ENCODE peak calls at places on chromosome 12, in seven cellular contexts. One of them, this sample, is unnamed.

GRCh38 chr12:122079038-122079531 is 529 bp downstream of the MLXIP start:
- DNase-seq in mammary epithelial cell: peak
- DNase-seq in lung: no peak
- DNase-seq in glutamatergic neuron: no peak
- DNase-seq in endothelial cell: peak
- DNase-seq in AG09309: no peak
- DNase-seq in activated CD8-positive, alpha-beta T cell treated with anti-CD3 and anti-CD28 coated beads for 36 hours: peak
- DNase-seq in this sample: no peak

GRCh38 chr12:67996347-67996746 is 7.1 kb downstream of the IFNG-AS1 start:
- DNase-seq in glutamatergic neuron: no peak
- DNase-seq in mammary epithelial cell: no peak
- DNase-seq in activated CD8-positive, alpha-beta T cell treated with anti-CD3 and anti-CD28 coated beads for 36 hours: no peak
- DNase-seq in lung: no peak
- DNase-seq in endothelial cell: no peak
- DNase-seq in AG09309: no peak
- DNase-seq in this sample: no peak

GRCh38 chr12:111084172-111084571 is 163.8 kb upstream of the MYL2 start:
- DNase-seq in mammary epithelial cell: no peak
- DNase-seq in lung: no peak
- DNase-seq in AG09309: no peak
- DNase-seq in glutamatergic neuron: no peak
- DNase-seq in activated CD8-positive, alpha-beta T cell treated with anti-CD3 and anti-CD28 coated beads for 36 hours: no peak
- DNase-seq in endothelial cell: no peak
- DNase-seq in this sample: no peak

GRCh38 chr12:117466677-117467362 is 105.4 kb upstream of the NOS1 start:
- DNase-seq in endothelial cell: no peak
- DNase-seq in activated CD8-positive, alpha-beta T cell treated with anti-CD3 and anti-CD28 coated beads for 36 hours: no peak
- DNase-seq in AG09309: no peak
- DNase-seq in glutamatergic neuron: peak
- DNase-seq in lung: no peak
- DNase-seq in mammary epithelial cell: no peak
- DNase-seq in this sample: no peak

GRCh38 chr12:26123482-26123980 is 1.3 kb downstream of the BHLHE41 start:
- DNase-seq in glutamatergic neuron: no peak
- DNase-seq in AG09309: no peak
- DNase-seq in endothelial cell: no peak
- DNase-seq in activated CD8-positive, alpha-beta T cell treated with anti-CD3 and anti-CD28 coated beads for 36 hours: no peak
- DNase-seq in mammary epithelial cell: no peak
- DNase-seq in lung: no peak
- DNase-seq in this sample: no peak

GRCh38 chr12:256225-256624 is 6.4 kb downstream of the SLC6A13 start:
- DNase-seq in activated CD8-positive, alpha-beta T cell treated with anti-CD3 and anti-CD28 coated beads for 36 hours: no peak
- DNase-seq in lung: no peak
- DNase-seq in AG09309: no peak
- DNase-seq in endothelial cell: no peak
- DNase-seq in glutamatergic neuron: no peak
- DNase-seq in mammary epithelial cell: no peak
- DNase-seq in this sample: no peak

GRCh38 chr12:132356686-132357622 is 27.6 kb upstream of the GALNT9 start:
- DNase-seq in mammary epithelial cell: peak
- DNase-seq in lung: no peak
- DNase-seq in AG09309: peak
- DNase-seq in endothelial cell: peak
- DNase-seq in activated CD8-positive, alpha-beta T cell treated with anti-CD3 and anti-CD28 coated beads for 36 hours: peak
- DNase-seq in glutamatergic neuron: peak
- DNase-seq in this sample: no peak

GRCh38 chr12:65308601-65309071 is 30.2 kb downstream of the MSRB3 start:
- DNase-seq in glutamatergic neuron: no peak
- DNase-seq in lung: no peak
- DNase-seq in AG09309: peak
- DNase-seq in endothelial cell: no peak
- DNase-seq in mammary epithelial cell: peak
- DNase-seq in activated CD8-positive, alpha-beta T cell treated with anti-CD3 and anti-CD28 coated beads for 36 hours: no peak
- DNase-seq in this sample: no peak

GRCh38 chr12:52132754-52133161 is 53.3 kb downstream of the SMIM41 start:
- DNase-seq in lung: no peak
- DNase-seq in AG09309: peak
- DNase-seq in activated CD8-positive, alpha-beta T cell treated with anti-CD3 and anti-CD28 coated beads for 36 hours: no peak
- DNase-seq in endothelial cell: no peak
- DNase-seq in glutamatergic neuron: no peak
- DNase-seq in mammary epithelial cell: no peak
- DNase-seq in this sample: no peak

GRCh38 chr12:33593753-33594152 is 154.1 kb upstream of the SYT10 start:
- DNase-seq in activated CD8-positive, alpha-beta T cell treated with anti-CD3 and anti-CD28 coated beads for 36 hours: no peak
- DNase-seq in lung: no peak
- DNase-seq in endothelial cell: no peak
- DNase-seq in AG09309: no peak
- DNase-seq in mammary epithelial cell: no peak
- DNase-seq in glutamatergic neuron: no peak
- DNase-seq in this sample: no peak

DNA sequence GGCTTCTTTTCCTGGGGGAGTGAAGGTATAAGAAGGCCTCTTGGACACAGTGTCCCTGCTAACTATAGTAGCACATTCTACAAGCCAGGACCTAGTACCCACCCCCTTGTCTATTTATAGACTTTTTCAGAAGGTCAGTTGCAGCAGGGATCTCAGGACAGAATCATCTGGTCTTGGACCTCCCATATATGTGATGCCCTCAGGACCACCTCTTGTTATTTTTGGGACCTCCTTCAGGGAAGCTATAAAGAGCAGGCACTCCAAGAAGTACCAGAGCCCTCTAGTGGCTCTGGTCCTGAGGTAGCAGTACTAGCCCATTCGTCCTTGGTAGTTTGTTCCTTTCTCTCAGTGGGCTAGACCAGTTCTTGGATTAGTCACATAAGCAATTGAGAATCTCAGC is 4.3 kb downstream of the COQ10A start:
- DNase-seq in lung: no peak
- DNase-seq in mammary epithelial cell: peak
- DNase-seq in endothelial cell: no peak
- DNase-seq in glutamatergic neuron: no peak
- DNase-seq in activated CD8-positive, alpha-beta T cell treated with anti-CD3 and anti-CD28 coated beads for 36 hours: no peak
- DNase-seq in AG09309: no peak
- DNase-seq in this sample: no peak
- TF ChIP-seq CTCF in lung: no peak
- TF ChIP-seq CTCF in mammary epithelial cell: peak
- TF ChIP-seq CTCF in endothelial cell: no peak
- TF ChIP-seq CTCF in glutamatergic neuron: no peak
- TF ChIP-seq CTCF in activated CD8-positive, alpha-beta T cell treated with anti-CD3 and anti-CD28 coated beads for 36 hours: no peak
- TF ChIP-seq CTCF in AG09309: peak
- TF ChIP-seq CTCF in this sample: peak

DNA sequence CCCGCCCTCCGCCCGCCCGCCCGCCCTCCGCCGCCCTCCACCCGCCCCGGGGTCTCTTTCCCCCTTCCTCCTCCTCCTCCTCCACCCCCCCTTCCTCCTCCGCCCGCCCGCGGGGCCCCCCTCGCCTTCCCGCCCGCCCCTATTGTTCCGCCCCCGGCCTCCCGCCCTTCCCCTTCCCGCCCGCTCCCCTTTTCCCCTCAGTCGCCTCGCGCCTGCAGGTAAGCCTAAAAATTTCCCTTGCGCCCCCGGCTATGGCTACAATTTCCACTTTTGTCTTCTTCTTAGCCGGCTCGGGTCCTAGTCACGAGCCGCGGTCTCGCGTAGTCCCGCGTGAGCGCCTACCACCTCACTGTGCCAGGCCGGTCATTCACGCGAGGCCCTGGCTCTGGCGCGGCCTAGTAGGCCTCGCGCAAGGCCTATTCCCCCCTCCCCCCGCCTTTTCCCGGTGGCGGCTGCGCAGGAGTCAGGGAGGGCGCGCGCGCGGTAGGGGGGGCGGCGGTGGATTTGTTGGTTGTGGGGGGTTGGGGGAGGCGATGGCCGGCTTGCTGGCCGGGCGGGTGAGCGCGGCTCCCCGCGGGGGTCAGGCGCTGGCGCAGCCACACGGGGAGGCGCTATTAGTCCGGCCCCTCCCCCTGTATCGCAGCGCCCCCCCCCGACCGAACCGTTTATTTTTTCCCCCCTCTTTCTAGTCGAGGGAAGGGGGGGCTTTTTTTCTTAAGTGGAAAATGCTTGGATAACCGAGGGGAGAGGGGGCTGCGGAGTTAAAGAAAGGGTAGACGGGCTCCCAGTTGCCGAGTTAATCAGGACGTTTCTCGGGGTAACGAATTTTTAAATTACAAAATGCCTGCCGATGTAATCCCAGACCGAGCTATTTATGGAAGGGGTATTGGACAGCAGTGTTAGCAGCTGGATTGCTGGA is 516 bp downstream of the PCBP2 start:
- DNase-seq in mammary epithelial cell: peak
- DNase-seq in AG09309: peak
- DNase-seq in endothelial cell: peak
- DNase-seq in activated CD8-positive, alpha-beta T cell treated with anti-CD3 and anti-CD28 coated beads for 36 hours: peak
- DNase-seq in glutamatergic neuron: peak
- DNase-seq in lung: peak
- DNase-seq in this sample: peak
- TF ChIP-seq CTCF in mammary epithelial cell: no peak
- TF ChIP-seq CTCF in AG09309: peak
- TF ChIP-seq CTCF in endothelial cell: no peak
- TF ChIP-seq CTCF in activated CD8-positive, alpha-beta T cell treated with anti-CD3 and anti-CD28 coated beads for 36 hours: peak
- TF ChIP-seq CTCF in glutamatergic neuron: peak
- TF ChIP-seq CTCF in lung: no peak
- TF ChIP-seq CTCF in this sample: peak

DNA sequence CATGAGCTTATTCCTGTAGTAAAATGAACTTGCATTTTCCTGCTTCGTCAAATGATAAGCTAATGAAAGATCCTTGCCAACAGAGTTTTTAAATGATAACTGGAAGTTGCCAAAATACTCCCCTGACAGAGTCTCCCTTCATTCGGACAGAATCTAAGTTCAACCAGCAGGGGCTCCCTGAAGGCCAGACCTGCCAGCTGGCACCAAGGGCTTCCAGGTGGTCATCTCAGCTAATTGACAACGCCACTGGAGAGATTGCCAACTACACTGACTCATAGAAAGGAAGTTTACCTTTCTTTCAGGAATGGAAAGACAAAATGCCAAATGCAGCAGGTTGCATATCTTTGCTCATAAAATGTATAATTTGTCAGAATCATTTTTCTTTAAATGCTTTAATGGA is 462.8 kb downstream of the GXYLT1 start:
- DNase-seq in lung: no peak
- DNase-seq in activated CD8-positive, alpha-beta T cell treated with anti-CD3 and anti-CD28 coated beads for 36 hours: no peak
- DNase-seq in mammary epithelial cell: no peak
- DNase-seq in AG09309: no peak
- DNase-seq in endothelial cell: no peak
- DNase-seq in glutamatergic neuron: peak
- DNase-seq in this sample: no peak
- TF ChIP-seq CTCF in lung: no peak
- TF ChIP-seq CTCF in activated CD8-positive, alpha-beta T cell treated with anti-CD3 and anti-CD28 coated beads for 36 hours: no peak
- TF ChIP-seq CTCF in mammary epithelial cell: no peak
- TF ChIP-seq CTCF in AG09309: no peak
- TF ChIP-seq CTCF in endothelial cell: no peak
- TF ChIP-seq CTCF in glutamatergic neuron: no peak
- TF ChIP-seq CTCF in this sample: no peak

GRCh38 chr12:92094751-92095161 is 50.9 kb downstream of the BTG1 start:
- DNase-seq in mammary epithelial cell: no peak
- DNase-seq in activated CD8-positive, alpha-beta T cell treated with anti-CD3 and anti-CD28 coated beads for 36 hours: no peak
- DNase-seq in endothelial cell: no peak
- DNase-seq in lung: no peak
- DNase-seq in AG09309: no peak
- DNase-seq in glutamatergic neuron: no peak
- DNase-seq in this sample: no peak
- TF ChIP-seq CTCF in mammary epithelial cell: no peak
- TF ChIP-seq CTCF in activated CD8-positive, alpha-beta T cell treated with anti-CD3 and anti-CD28 coated beads for 36 hours: no peak
- TF ChIP-seq CTCF in endothelial cell: no peak
- TF ChIP-seq CTCF in lung: no peak
- TF ChIP-seq CTCF in AG09309: peak
- TF ChIP-seq CTCF in glutamatergic neuron: no peak
- TF ChIP-seq CTCF in this sample: no peak

GRCh38 chr12:12723681-12724420 is 6.7 kb downstream of the CDKN1B start:
- DNase-seq in endothelial cell: peak
- DNase-seq in mammary epithelial cell: peak
- DNase-seq in AG09309: no peak
- DNase-seq in glutamatergic neuron: peak
- DNase-seq in lung: no peak
- DNase-seq in activated CD8-positive, alpha-beta T cell treated with anti-CD3 and anti-CD28 coated beads for 36 hours: peak
- DNase-seq in this sample: no peak
- TF ChIP-seq CTCF in endothelial cell: no peak
- TF ChIP-seq CTCF in mammary epithelial cell: no peak
- TF ChIP-seq CTCF in AG09309: no peak
- TF ChIP-seq CTCF in glutamatergic neuron: no peak
- TF ChIP-seq CTCF in lung: no peak
- TF ChIP-seq CTCF in activated CD8-positive, alpha-beta T cell treated with anti-CD3 and anti-CD28 coated beads for 36 hours: no peak
- TF ChIP-seq CTCF in this sample: no peak

DNA sequence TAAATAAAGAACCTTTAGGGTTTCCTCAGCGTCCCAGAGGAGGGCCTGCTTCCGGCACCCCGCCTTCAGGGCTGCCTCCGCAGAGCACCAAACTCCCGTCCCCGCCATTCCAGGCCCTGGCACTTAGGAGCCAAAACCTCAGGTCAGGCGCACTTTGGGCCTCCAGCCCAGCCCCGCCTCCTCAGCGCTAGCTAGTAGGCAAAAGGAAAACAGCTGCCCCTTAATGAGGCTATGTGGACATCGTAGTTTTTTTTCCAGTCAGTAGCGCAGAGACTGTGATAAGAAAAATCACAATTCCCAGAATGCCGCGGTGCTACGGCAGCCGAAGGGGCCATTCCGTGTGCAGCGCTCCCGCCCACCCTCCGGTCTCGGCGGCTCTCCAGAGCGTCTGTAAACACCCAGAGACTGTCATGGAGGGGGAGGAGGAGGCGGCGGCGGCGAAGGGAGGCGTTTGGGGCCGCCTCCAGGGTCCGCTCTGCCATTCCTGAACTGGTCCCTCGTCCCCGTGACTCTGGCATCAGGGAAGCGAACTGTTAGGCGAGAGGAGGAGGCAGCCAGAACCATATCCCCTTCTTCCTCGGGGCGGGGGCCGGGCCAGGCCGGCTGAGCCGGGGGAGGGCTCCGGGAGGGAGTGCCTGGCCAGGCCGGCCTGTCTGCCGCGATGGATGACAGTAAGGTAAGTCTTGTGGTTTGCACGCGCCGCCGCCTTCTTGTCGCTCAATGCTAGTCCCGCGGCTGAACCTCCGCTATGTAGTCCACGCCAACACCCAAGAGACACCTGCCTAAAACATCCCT is at the start of gene CREBL2:
- DNase-seq in activated CD8-positive, alpha-beta T cell treated with anti-CD3 and anti-CD28 coated beads for 36 hours: peak
- DNase-seq in glutamatergic neuron: peak
- DNase-seq in mammary epithelial cell: peak
- DNase-seq in lung: peak
- DNase-seq in endothelial cell: peak
- DNase-seq in AG09309: peak
- DNase-seq in this sample: peak
- TF ChIP-seq CTCF in activated CD8-positive, alpha-beta T cell treated with anti-CD3 and anti-CD28 coated beads for 36 hours: no peak
- TF ChIP-seq CTCF in glutamatergic neuron: no peak
- TF ChIP-seq CTCF in mammary epithelial cell: no peak
- TF ChIP-seq CTCF in lung: no peak
- TF ChIP-seq CTCF in endothelial cell: no peak
- TF ChIP-seq CTCF in AG09309: no peak
- TF ChIP-seq CTCF in this sample: no peak